ENCODE peak calls at places on chromosomes 5 and 9, in eight cellular contexts. T, V, G, O, A, C, F and U are unnamed samples.

GRCh38 chr5:79595086-79595485 is 17.2 kb upstream of the TENT2 start:
- DNase-seq in T (no peak), V (no peak), G (no peak), O (no peak), A (no peak), C (no peak), F (no peak), U (no peak)

GRCh38 chr5:158991391-158991790 is 108.3 kb downstream of the EBF1 start:
- DNase-seq in T (no peak), V (no peak), G (no peak), O (no peak), A (no peak), C (no peak), F (no peak), U (no peak)

GRCh38 chr9:5988265-5988664 is 27.2 kb downstream of the RANBP6 start:
- DNase-seq in T (no peak), V (no peak), G (no peak), O (no peak), A (no peak), C (no peak), F (no peak), U (no peak)

GRCh38 chr5:969421-969839 is 39.2 kb upstream of the NKD2 start:
- DNase-seq in T (no peak), V (no peak), G (no peak), O (no peak), A (no peak), C (no peak), F (no peak), U (peak; percentile 81)

GRCh38 chr5:164277720-164278119 is 772.3 kb downstream of the MAT2B start:
- DNase-seq in T (no peak), V (no peak), G (no peak), O (peak; percentile 9), A (no peak), C (no peak), F (no peak), U (no peak)

GRCh38 chr9:121718063-121718462 is 66.6 kb downstream of the DAB2IP start:
- DNase-seq in T (peak; percentile 64), V (peak; percentile 66), G (no peak), O (no peak), A (no peak), C (peak; percentile 60), F (no peak), U (peak; percentile 86)

GRCh38 chr9:135037521-135038250 is 49.8 kb upstream of the OLFM1 start:
- DNase-seq in T (no peak), V (no peak), G (no peak), O (no peak), A (no peak), C (no peak), F (no peak), U (no peak)

GRCh38 chr9:6132650-6133049 is 83.0 kb upstream of the IL33 start:
- DNase-seq in T (no peak), V (no peak), G (no peak), O (no peak), A (no peak), C (no peak), F (no peak), U (no peak)

GRCh38 chr9:113537227-113537810 is 73.8 kb downstream of the RGS3 start:
- DNase-seq in T (no peak), V (no peak), G (no peak), O (no peak), A (no peak), C (no peak), F (no peak), U (no peak)

GRCh38 chr9:92426501-92426900 is 2.2 kb upstream of the OMD start:
- DNase-seq in T (peak; percentile 77), V (no peak), G (no peak), O (no peak), A (no peak), C (no peak), F (no peak), U (no peak)

GRCh38 chr5:139061274-139061673 is 136.9 kb downstream of the SIL1 start:
- DNase-seq in T (no peak), V (peak; percentile 45), G (peak; percentile 74), O (peak; percentile 54), A (no peak), C (no peak), F (no peak), U (peak; percentile 88)

GRCh38 chr9:72203205-72203803 is 54.1 kb downstream of the GDA start:
- DNase-seq in T (peak; percentile 8), V (no peak), G (no peak), O (peak; percentile 37), A (no peak), C (no peak), F (peak; percentile 26), U (peak; percentile 52)

GRCh38 chr5:35668794-35669193 is 51.1 kb downstream of the SPEF2 start:
- DNase-seq in T (no peak), V (no peak), G (no peak), O (no peak), A (no peak), C (no peak), F (no peak), U (no peak)